ENCODE peak calls at places on chromosomes 4 and X, in five cellular contexts. One of them, this sample, is unnamed.

GRCh38 chr4:23788460-23788859 is 101.4 kb downstream of the PPARGC1A start:
- DNase-seq in brain microvascular endothelial cell: no peak
- DNase-seq in activated CD4-positive, alpha-beta T cell treated with anti-CD3 and anti-CD28 coated beads, Interleukin-2, amount 50 U/mL, for 48 hours: no peak
- DNase-seq in cardiac fibroblast: no peak
- DNase-seq in HS-5: no peak
- DNase-seq in this sample: no peak

GRCh38 chr4:32268949-32269348 is 1548.8 kb downstream of the PCDH7 start:
- DNase-seq in brain microvascular endothelial cell: no peak
- DNase-seq in activated CD4-positive, alpha-beta T cell treated with anti-CD3 and anti-CD28 coated beads, Interleukin-2, amount 50 U/mL, for 48 hours: no peak
- DNase-seq in cardiac fibroblast: peak
- DNase-seq in HS-5: no peak
- DNase-seq in this sample: no peak

GRCh38 chr4:54940996-54941395 is 184.4 kb downstream of the KDR start:
- DNase-seq in brain microvascular endothelial cell: no peak
- DNase-seq in activated CD4-positive, alpha-beta T cell treated with anti-CD3 and anti-CD28 coated beads, Interleukin-2, amount 50 U/mL, for 48 hours: peak
- DNase-seq in cardiac fibroblast: no peak
- DNase-seq in HS-5: no peak
- DNase-seq in this sample: no peak

GRCh38 chr4:165177725-165178666 is 29.4 kb upstream of the KLHL2 start:
- DNase-seq in brain microvascular endothelial cell: no peak
- DNase-seq in activated CD4-positive, alpha-beta T cell treated with anti-CD3 and anti-CD28 coated beads, Interleukin-2, amount 50 U/mL, for 48 hours: no peak
- DNase-seq in cardiac fibroblast: no peak
- DNase-seq in HS-5: no peak
- DNase-seq in this sample: no peak

GRCh38 chrX:65999563-66000148 is 40.2 kb downstream of the VSIG4 start:
- DNase-seq in brain microvascular endothelial cell: no peak
- DNase-seq in activated CD4-positive, alpha-beta T cell treated with anti-CD3 and anti-CD28 coated beads, Interleukin-2, amount 50 U/mL, for 48 hours: no peak
- DNase-seq in cardiac fibroblast: no peak
- DNase-seq in HS-5: no peak
- DNase-seq in this sample: no peak

GRCh38 chr4:31085736-31086135 is 365.6 kb downstream of the PCDH7 start:
- DNase-seq in brain microvascular endothelial cell: no peak
- DNase-seq in activated CD4-positive, alpha-beta T cell treated with anti-CD3 and anti-CD28 coated beads, Interleukin-2, amount 50 U/mL, for 48 hours: no peak
- DNase-seq in cardiac fibroblast: no peak
- DNase-seq in HS-5: no peak
- DNase-seq in this sample: no peak

GRCh38 chr4:6123976-6124375 is 76.4 kb downstream of the JAKMIP1 start:
- DNase-seq in brain microvascular endothelial cell: no peak
- DNase-seq in activated CD4-positive, alpha-beta T cell treated with anti-CD3 and anti-CD28 coated beads, Interleukin-2, amount 50 U/mL, for 48 hours: no peak
- DNase-seq in cardiac fibroblast: no peak
- DNase-seq in HS-5: no peak
- DNase-seq in this sample: no peak

GRCh38 chrX:153423652-153424051 is 12.4 kb downstream of the ZFP92 start:
- DNase-seq in brain microvascular endothelial cell: no peak
- DNase-seq in activated CD4-positive, alpha-beta T cell treated with anti-CD3 and anti-CD28 coated beads, Interleukin-2, amount 50 U/mL, for 48 hours: no peak
- DNase-seq in cardiac fibroblast: no peak
- DNase-seq in HS-5: no peak
- DNase-seq in this sample: no peak

GRCh38 chr4:79232555-79232954 is 93.3 kb downstream of the NAA11 start:
- DNase-seq in brain microvascular endothelial cell: peak
- DNase-seq in activated CD4-positive, alpha-beta T cell treated with anti-CD3 and anti-CD28 coated beads, Interleukin-2, amount 50 U/mL, for 48 hours: no peak
- DNase-seq in cardiac fibroblast: peak
- DNase-seq in HS-5: no peak
- DNase-seq in this sample: no peak

GRCh38 chrX:28189011-28189410 is 207.8 kb upstream of the DCAF8L1 start:
- DNase-seq in brain microvascular endothelial cell: peak
- DNase-seq in activated CD4-positive, alpha-beta T cell treated with anti-CD3 and anti-CD28 coated beads, Interleukin-2, amount 50 U/mL, for 48 hours: no peak
- DNase-seq in cardiac fibroblast: peak
- DNase-seq in HS-5: peak
- DNase-seq in this sample: no peak

GRCh38 chr4:32106767-32107166 is 1386.6 kb downstream of the PCDH7 start:
- DNase-seq in brain microvascular endothelial cell: no peak
- DNase-seq in activated CD4-positive, alpha-beta T cell treated with anti-CD3 and anti-CD28 coated beads, Interleukin-2, amount 50 U/mL, for 48 hours: no peak
- DNase-seq in cardiac fibroblast: no peak
- DNase-seq in HS-5: no peak
- DNase-seq in this sample: no peak

GRCh38 chrX:101397779-101398178 is 7.0 kb downstream of the RPL36A start:
- DNase-seq in brain microvascular endothelial cell: peak
- DNase-seq in activated CD4-positive, alpha-beta T cell treated with anti-CD3 and anti-CD28 coated beads, Interleukin-2, amount 50 U/mL, for 48 hours: no peak
- DNase-seq in cardiac fibroblast: no peak
- DNase-seq in HS-5: no peak
- DNase-seq in this sample: no peak

GRCh38 chr4:155967098-155967497 is 13.4 kb upstream of the CTSO start:
- DNase-seq in brain microvascular endothelial cell: peak
- DNase-seq in activated CD4-positive, alpha-beta T cell treated with anti-CD3 and anti-CD28 coated beads, Interleukin-2, amount 50 U/mL, for 48 hours: no peak
- DNase-seq in cardiac fibroblast: peak
- DNase-seq in HS-5: no peak
- DNase-seq in this sample: no peak

GRCh38 chr4:151004222-151004621 is 10.9 kb downstream of the LRBA start:
- DNase-seq in brain microvascular endothelial cell: peak
- DNase-seq in activated CD4-positive, alpha-beta T cell treated with anti-CD3 and anti-CD28 coated beads, Interleukin-2, amount 50 U/mL, for 48 hours: no peak
- DNase-seq in cardiac fibroblast: peak
- DNase-seq in HS-5: no peak
- DNase-seq in this sample: no peak

GRCh38 chr4:142815834-142816233 is 30.3 kb downstream of the INPP4B start:
- DNase-seq in brain microvascular endothelial cell: peak
- DNase-seq in activated CD4-positive, alpha-beta T cell treated with anti-CD3 and anti-CD28 coated beads, Interleukin-2, amount 50 U/mL, for 48 hours: no peak
- DNase-seq in cardiac fibroblast: peak
- DNase-seq in HS-5: no peak
- DNase-seq in this sample: no peak

GRCh38 chr4:10655968-10656367 is 28.6 kb downstream of the CLNK start:
- DNase-seq in brain microvascular endothelial cell: no peak
- DNase-seq in activated CD4-positive, alpha-beta T cell treated with anti-CD3 and anti-CD28 coated beads, Interleukin-2, amount 50 U/mL, for 48 hours: no peak
- DNase-seq in cardiac fibroblast: peak
- DNase-seq in HS-5: peak
- DNase-seq in this sample: no peak

GRCh38 chr4:54941994-54942552 is 183.3 kb downstream of the KDR start:
- DNase-seq in brain microvascular endothelial cell: no peak
- DNase-seq in activated CD4-positive, alpha-beta T cell treated with anti-CD3 and anti-CD28 coated beads, Interleukin-2, amount 50 U/mL, for 48 hours: peak
- DNase-seq in cardiac fibroblast: peak
- DNase-seq in HS-5: no peak
- DNase-seq in this sample: no peak

This sample was measured in AG04449.